ENCODE peak calls at places on chromosomes 4 and X, in ten cellular contexts. L is breast epithelium, P is fibroblast of the conjunctiva, X is T-helper 9 cell, E is NCI-H1092, W is AG09309, H is pons, U is T-helper 2 cell, K is EL, G is AG09319. Y is an unnamed sample.

GRCh38 chr4:104365618-104366017 is 129.1 kb downstream of the CXXC4 start:
- DNase-seq in L (no peak), P (no peak), X (no peak), E (no peak), W (no peak), H (no peak), U (no peak), K (no peak), G (no peak), Y (no peak)

GRCh38 chr4:83258463-83258862 is 26.1 kb downstream of the COQ2 start:
- DNase-seq in L (no peak), P (no peak), X (no peak), E (no peak), W (no peak), H (no peak), U (no peak), K (no peak), G (no peak), Y (no peak)

GRCh38 chr4:70570796-70571195 is 21.3 kb upstream of the AMBN start:
- DNase-seq in L (no peak), P (no peak), X (no peak), E (no peak), W (no peak), H (no peak), U (no peak), K (no peak), G (no peak), Y (no peak)

GRCh38 chr4:168796362-168797106 is 213.5 kb downstream of the CBR4 start:
- DNase-seq in L (no peak), P (peak), X (no peak), E (no peak), W (no peak), H (no peak), U (no peak), K (peak), G (no peak), Y (no peak)

GRCh38 chr4:156388826-156389225 is 435.2 kb upstream of the CTSO start:
- DNase-seq in L (no peak), P (no peak), X (no peak), E (no peak), W (no peak), H (no peak), U (no peak), K (peak), G (no peak), Y (no peak)

GRCh38 chr4:78737951-78738350 is 38.2 kb upstream of the BMP2K start:
- DNase-seq in L (no peak), P (no peak), X (no peak), E (no peak), W (no peak), H (no peak), U (no peak), K (no peak), G (no peak), Y (no peak)

GRCh38 chrX:139920306-139920705 is 12.5 kb downstream of the ATP11C start:
- DNase-seq in L (no peak), P (no peak), X (no peak), E (no peak), W (no peak), H (no peak), U (no peak), K (no peak), G (no peak), Y (no peak)

GRCh38 chrX:18938710-18939109 is 45.2 kb downstream of the PHKA2 start:
- DNase-seq in L (no peak), P (no peak), X (no peak), E (no peak), W (no peak), H (no peak), U (no peak), K (no peak), G (no peak), Y (no peak)

GRCh38 chr4:180993179-180993841 is 1249.9 kb upstream of the TENM3 start:
- DNase-seq in L (no peak), P (no peak), X (no peak), E (no peak), W (no peak), H (no peak), U (no peak), K (no peak), G (no peak), Y (no peak)

GRCh38 chr4:1452431-1453051 is 46.3 kb upstream of the NKX1-1 start:
- DNase-seq in L (no peak), P (no peak), X (no peak), E (no peak), W (no peak), H (no peak), U (no peak), K (no peak), G (no peak), Y (no peak)

GRCh38 chr4:15656038-15656470 is 897 bp upstream of the FBXL5 start:
- DNase-seq in L (peak), P (no peak), X (no peak), E (no peak), W (no peak), H (peak), U (no peak), K (no peak), G (no peak), Y (no peak)

GRCh38 chr4:144872508-144873293 is 225.3 kb downstream of the ANAPC10 start:
- DNase-seq in L (no peak), P (no peak), X (no peak), E (no peak), W (no peak), H (no peak), U (no peak), K (no peak), G (no peak), Y (no peak)

GRCh38 chrX:153642313-153642654 is 4.7 kb upstream of the DUSP9 start:
- DNase-seq in L (no peak), P (no peak), X (no peak), E (no peak), W (no peak), H (no peak), U (no peak), K (no peak), G (no peak), Y (no peak)

GRCh38 chr4:55214172-55214571 is 88.8 kb upstream of the KDR start:
- DNase-seq in L (no peak), P (no peak), X (no peak), E (no peak), W (no peak), H (no peak), U (no peak), K (peak), G (no peak), Y (no peak)

GRCh38 chr4:27574743-27575142 is 714.1 kb downstream of the STIM2 start:
- DNase-seq in L (no peak), P (no peak), X (no peak), E (no peak), W (no peak), H (no peak), U (no peak), K (no peak), G (no peak), Y (no peak)

GRCh38 chr4:105140684-105141490 is 5.8 kb upstream of the TET2 start:
- DNase-seq in L (no peak), P (no peak), X (peak), E (no peak), W (no peak), H (peak), U (peak), K (peak), G (no peak), Y (peak)

GRCh38 chr4:30600246-30600645 is 119.9 kb upstream of the PCDH7 start:
- DNase-seq in L (no peak), P (peak), X (no peak), E (no peak), W (peak), H (no peak), U (no peak), K (peak), G (no peak), Y (no peak)

GRCh38 chr4:37822220-37822619 is 4.3 kb upstream of the PGM2 start:
- DNase-seq in L (no peak), P (no peak), X (no peak), E (peak), W (no peak), H (no peak), U (no peak), K (no peak), G (no peak), Y (no peak)

GRCh38 chr4:79082988-79083387 is 143.8 kb upstream of the PAQR3 start:
- DNase-seq in L (no peak), P (no peak), X (no peak), E (no peak), W (no peak), H (no peak), U (no peak), K (no peak), G (no peak), Y (no peak)

GRCh38 chr4:15729910-15730533 is 27.2 kb downstream of the BST1 start:
- DNase-seq in L (no peak), P (peak), X (no peak), E (peak), W (no peak), H (peak), U (peak), K (peak), G (no peak), Y (peak)

GRCh38 chr4:126221262-126221661 is 906.5 kb downstream of the FAT4 start:
- DNase-seq in L (no peak), P (no peak), X (no peak), E (no peak), W (no peak), H (no peak), U (no peak), K (no peak), G (no peak), Y (no peak)

GRCh38 chr4:75030649-75031235 is 97.8 kb downstream of the PARM1 start:
- DNase-seq in L (no peak), P (no peak), X (no peak), E (no peak), W (no peak), H (no peak), U (no peak), K (no peak), G (no peak), Y (no peak)

GRCh38 chr4:54844911-54845310 is 187.2 kb downstream of the KIT start:
- DNase-seq in L (no peak), P (no peak), X (no peak), E (no peak), W (no peak), H (no peak), U (no peak), K (no peak), G (no peak), Y (no peak)

GRCh38 chrX:65451663-65452062 is 82.9 kb downstream of the LAS1L start:
- DNase-seq in L (no peak), P (peak), X (no peak), E (peak), W (no peak), H (no peak), U (no peak), K (peak), G (no peak), Y (no peak)

GRCh38 chr4:119093042-119093827 is 42.4 kb upstream of the MYOZ2 start:
- DNase-seq in L (no peak), P (no peak), X (no peak), E (no peak), W (no peak), H (no peak), U (no peak), K (no peak), G (no peak), Y (no peak)

GRCh38 chrX:11704725-11705495 is 39.2 kb upstream of the ARHGAP6 start:
- DNase-seq in L (no peak), P (no peak), X (no peak), E (no peak), W (no peak), H (no peak), U (no peak), K (peak), G (no peak), Y (no peak)

GRCh38 chr4:38948551-38948950 is 80.9 kb downstream of the FAM114A1 start:
- DNase-seq in L (no peak), P (peak), X (no peak), E (no peak), W (peak), H (peak), U (no peak), K (peak), G (peak), Y (no peak)

GRCh38 chr4:32798471-32798870 is 2078.3 kb downstream of the PCDH7 start:
- DNase-seq in L (no peak), P (no peak), X (no peak), E (no peak), W (no peak), H (peak), U (no peak), K (no peak), G (no peak), Y (no peak)

GRCh38 chr4:91485415-91485814 is 818.4 kb upstream of the GRID2 start:
- DNase-seq in L (no peak), P (no peak), X (no peak), E (no peak), W (no peak), H (no peak), U (no peak), K (no peak), G (no peak), Y (no peak)

GRCh38 chr4:113996599-113997177 is 17.2 kb upstream of the ARSJ start:
- DNase-seq in L (no peak), P (no peak), X (no peak), E (no peak), W (no peak), H (no peak), U (no peak), K (peak), G (no peak), Y (no peak)

GRCh38 chr4:182143086-182143821 is 99.9 kb upstream of the TENM3 start:
- DNase-seq in L (no peak), P (no peak), X (no peak), E (no peak), W (no peak), H (no peak), U (no peak), K (peak), G (no peak), Y (no peak)

GRCh38 chr4:15906024-15906443 is 32.5 kb downstream of the FGFBP1 start:
- DNase-seq in L (peak), P (no peak), X (no peak), E (no peak), W (no peak), H (no peak), U (no peak), K (no peak), G (no peak), Y (no peak)

GRCh38 chrX:24498975-24499374 is 33.9 kb downstream of the PDK3 start:
- DNase-seq in L (no peak), P (no peak), X (no peak), E (no peak), W (no peak), H (no peak), U (no peak), K (no peak), G (no peak), Y (no peak)

GRCh38 chr4:8238515-8239053 is 31.0 kb upstream of the HTRA3 start:
- DNase-seq in L (no peak), P (no peak), X (no peak), E (no peak), W (no peak), H (no peak), U (no peak), K (no peak), G (no peak), Y (no peak)

GRCh38 chrX:42748067-42748850 is 29.7 kb downstream of the PPP1R2C start:
- DNase-seq in L (no peak), P (no peak), X (no peak), E (no peak), W (no peak), H (no peak), U (no peak), K (peak), G (no peak), Y (no peak)

GRCh38 chr4:106796866-106797265 is 239.2 kb downstream of the DKK2 start:
- DNase-seq in L (no peak), P (no peak), X (no peak), E (no peak), W (peak), H (no peak), U (no peak), K (no peak), G (no peak), Y (no peak)

GRCh38 chr4:64582492-64582891 is 173.2 kb upstream of the TECRL start:
- DNase-seq in L (no peak), P (no peak), X (no peak), E (no peak), W (no peak), H (no peak), U (no peak), K (no peak), G (no peak), Y (no peak)

GRCh38 chr4:38290360-38290759 is 330.2 kb downstream of the PTTG2 start:
- DNase-seq in L (no peak), P (no peak), X (no peak), E (no peak), W (no peak), H (no peak), U (no peak), K (peak), G (no peak), Y (no peak)

GRCh38 chr4:132642196-132642817 is 506.8 kb upstream of the PCDH10 start:
- DNase-seq in L (no peak), P (peak), X (no peak), E (peak), W (no peak), H (peak), U (no peak), K (peak), G (no peak), Y (no peak)